ENCODE peak calls at places on chromosomes 5 and 9, in four cellular contexts. One of them, this sample, is unnamed.

GRCh38 chr5:427415-428087 is 15.4 kb upstream of the EXOC3 start:
- DNase-seq in H9: no peak
- DNase-seq in IMR-90: no peak
- DNase-seq in neuronal stem cell: no peak
- DNase-seq in this sample: no peak

GRCh38 chr9:111720170-111720569 is 58.8 kb downstream of the GNG10 start:
- DNase-seq in neuronal stem cell: no peak
- DNase-seq in H9: no peak
- DNase-seq in IMR-90: peak; percentile 7
- DNase-seq in this sample: no peak

GRCh38 chr5:151580858-151581257 is 10.3 kb downstream of the FAT2 start:
- DNase-seq in neuronal stem cell: no peak
- DNase-seq in IMR-90: no peak
- DNase-seq in H9: peak; percentile 59
- DNase-seq in this sample: no peak

GRCh38 chr5:176415240-176416122 is 858 bp downstream of the CLTB start:
- DNase-seq in neuronal stem cell: no peak
- DNase-seq in H9: no peak
- DNase-seq in IMR-90: peak; percentile 49
- DNase-seq in this sample: peak; percentile 90

GRCh38 chr5:78803386-78803785 is 154.8 kb upstream of the LHFPL2 start:
- DNase-seq in IMR-90: no peak
- DNase-seq in H9: no peak
- DNase-seq in neuronal stem cell: no peak
- DNase-seq in this sample: no peak

GRCh38 chr5:16178745-16179372 is 732 bp downstream of the MARCHF11 start:
- DNase-seq in neuronal stem cell: peak; percentile 92
- DNase-seq in H9: peak; percentile 92
- DNase-seq in IMR-90: peak; percentile 43
- DNase-seq in this sample: peak; percentile 83

GRCh38 chr9:109349431-109349846 is 28.6 kb upstream of the EPB41L4B start:
- DNase-seq in IMR-90: peak; percentile 89
- DNase-seq in H9: no peak
- DNase-seq in neuronal stem cell: no peak
- DNase-seq in this sample: no peak

GRCh38 chr5:177600458-177601018 is 606 bp downstream of the B4GALT7 start:
- DNase-seq in neuronal stem cell: no peak
- DNase-seq in H9: no peak
- DNase-seq in IMR-90: peak; percentile 54
- DNase-seq in this sample: peak; percentile 65

GRCh38 chr5:22521521-22521920 is 331.6 kb downstream of the CDH12 start:
- DNase-seq in H9: no peak
- DNase-seq in IMR-90: no peak
- DNase-seq in neuronal stem cell: no peak
- DNase-seq in this sample: no peak

DNA sequence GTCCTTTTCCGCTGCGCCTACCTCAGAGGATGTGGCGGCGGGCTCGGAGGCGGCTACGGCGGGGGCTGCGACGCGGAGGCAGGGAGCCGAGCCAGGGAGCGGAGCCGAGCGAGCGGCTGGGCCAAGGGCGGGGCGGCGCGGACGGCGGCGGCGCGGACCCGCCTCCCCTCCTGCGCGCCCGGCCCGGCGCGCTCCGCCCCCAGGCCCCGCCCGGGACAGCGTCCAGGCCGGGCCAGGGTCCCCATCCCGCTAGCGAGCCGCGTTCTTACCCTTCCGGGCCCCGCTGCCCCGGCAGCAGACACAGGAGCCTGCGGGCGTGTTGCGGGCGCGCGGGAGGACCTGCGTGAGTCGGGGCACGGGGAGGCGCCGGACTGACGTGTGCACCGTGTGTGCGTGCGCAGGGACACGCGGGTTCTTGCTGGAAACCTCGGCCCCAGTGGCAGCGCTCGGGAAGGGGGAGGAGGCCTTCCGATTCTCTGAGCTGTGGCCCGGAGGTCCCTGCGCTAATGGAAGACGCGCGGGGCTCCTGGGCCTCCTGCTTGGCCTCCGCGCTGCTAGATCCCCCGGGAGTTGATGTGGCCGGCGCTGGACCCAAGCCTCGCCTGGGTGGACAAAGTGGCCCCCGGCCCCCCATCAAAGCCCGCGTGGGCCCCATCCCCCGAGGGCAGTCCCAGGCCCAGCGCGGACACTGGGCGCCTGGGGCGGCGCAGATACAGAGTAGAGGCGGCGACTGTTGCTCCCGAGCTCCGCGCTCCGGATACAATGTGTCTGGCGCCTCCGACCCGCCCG is at the start of gene VDAC1:
- DNase-seq in neuronal stem cell: peak; percentile 85
- DNase-seq in H9: peak; percentile 76
- DNase-seq in IMR-90: peak; percentile 88
- DNase-seq in this sample: peak; percentile 86
- H3K14ac ChIP-seq in neuronal stem cell: peak within 1 kb of the TSS; percentile 87
- H3K14ac ChIP-seq in H9: peak within 1 kb of the TSS; percentile 93
- H3K14ac ChIP-seq in IMR-90: peak within 1 kb of the TSS; percentile 93
- H3K14ac ChIP-seq in this sample: peak within 1 kb of the TSS; percentile 92

DNA sequence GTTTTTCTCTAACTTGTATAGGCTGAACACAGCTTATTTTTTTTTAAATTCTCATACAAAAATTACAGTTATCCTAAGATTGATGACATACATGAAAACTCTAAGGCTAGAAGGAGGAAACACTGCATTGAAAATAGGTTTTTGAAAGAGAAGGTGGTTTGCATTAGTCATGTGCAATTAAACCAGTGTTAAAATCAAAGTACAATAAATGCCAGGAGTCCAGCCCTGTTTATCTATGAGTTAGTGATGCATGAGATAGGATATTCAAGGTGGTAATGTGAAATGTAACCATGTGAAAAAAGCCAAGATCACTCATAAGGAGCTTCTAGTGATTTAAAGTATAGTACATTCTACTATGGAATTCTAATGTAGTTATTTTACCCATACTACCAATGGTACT is 444.9 kb upstream of the CYLC2 start:
- DNase-seq in IMR-90: no peak
- DNase-seq in neuronal stem cell: no peak
- DNase-seq in H9: no peak
- DNase-seq in this sample: no peak
- H3K14ac ChIP-seq in IMR-90: no peak overlapping the region
- H3K14ac ChIP-seq in neuronal stem cell: no peak overlapping the region
- H3K14ac ChIP-seq in H9: no peak overlapping the region
- H3K14ac ChIP-seq in this sample: no peak overlapping the region

DNA sequence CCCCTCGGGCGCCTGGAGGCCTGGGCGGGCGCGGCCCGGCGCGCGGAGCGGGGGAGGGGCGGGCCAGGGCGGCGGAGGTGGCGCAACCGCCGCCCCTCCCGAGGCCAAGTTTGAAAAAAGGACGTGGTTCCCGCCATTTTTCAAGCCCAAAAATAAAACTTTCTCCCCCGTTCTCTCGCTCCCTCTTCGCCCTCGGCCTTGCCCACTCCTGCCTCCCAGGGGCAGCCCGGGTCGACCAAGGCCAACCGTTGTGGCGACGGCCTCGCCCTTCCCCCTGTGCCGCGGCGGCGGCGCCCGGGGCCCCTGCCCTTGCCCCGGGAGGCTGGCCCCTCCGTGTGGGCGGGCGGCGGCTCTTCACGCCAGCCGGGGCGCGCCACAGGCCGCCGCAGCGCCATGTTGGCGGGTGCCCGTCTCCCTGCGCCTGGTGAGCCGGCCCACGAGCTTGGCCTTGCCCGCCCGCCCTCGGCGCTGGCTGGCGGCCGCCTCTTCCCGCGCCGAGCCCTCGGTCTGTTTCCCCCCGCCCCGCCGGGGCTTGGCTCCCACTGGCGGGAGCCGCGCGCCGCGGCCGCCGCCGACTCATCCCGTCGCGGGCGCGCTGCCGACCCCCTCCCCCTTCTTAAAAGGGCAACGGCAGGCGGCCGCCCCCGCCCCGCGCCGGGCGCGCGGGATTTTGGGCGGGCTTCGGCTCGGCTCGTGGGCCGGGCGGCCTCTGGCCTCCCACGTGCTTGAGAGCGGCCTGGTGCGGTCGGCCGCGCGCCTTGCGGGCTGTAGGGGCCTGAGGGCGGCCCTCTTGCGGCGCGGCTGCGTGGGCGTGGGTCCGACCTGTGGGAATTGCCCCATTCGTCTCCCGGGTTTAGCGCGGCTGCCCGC is 1.3 kb downstream of the ANP32B start:
- DNase-seq in IMR-90: peak; percentile 78
- DNase-seq in H9: peak; percentile 34
- DNase-seq in neuronal stem cell: peak; percentile 48
- DNase-seq in this sample: peak; percentile 83
- H3K14ac ChIP-seq in IMR-90: peak overlapping the region; percentile 97
- H3K14ac ChIP-seq in H9: peak overlapping the region; percentile 89
- H3K14ac ChIP-seq in neuronal stem cell: peak overlapping the region; percentile 90
- H3K14ac ChIP-seq in this sample: peak overlapping the region; percentile 96

GRCh38 chr9:106862946-106863740 is at the start of gene ZNF462:
- DNase-seq in H9: peak; percentile 55
- DNase-seq in IMR-90: peak; percentile 79
- DNase-seq in neuronal stem cell: peak; percentile 47
- DNase-seq in this sample: peak; percentile 74
- H3K14ac ChIP-seq in H9: peak within 1 kb of the TSS; percentile 76
- H3K14ac ChIP-seq in IMR-90: peak within 1 kb of the TSS; percentile 84
- H3K14ac ChIP-seq in neuronal stem cell: no peak within 1 kb of the TSS
- H3K14ac ChIP-seq in this sample: peak within 1 kb of the TSS; percentile 87

GRCh38 chr9:129177443-129177790 is 644 bp downstream of the IER5L start:
- DNase-seq in neuronal stem cell: no peak
- DNase-seq in H9: no peak
- DNase-seq in IMR-90: no peak
- DNase-seq in this sample: no peak

GRCh38 chr9:129174724-129175514 is 3.1 kb downstream of the IER5L start:
- DNase-seq in IMR-90: peak; percentile 90
- DNase-seq in H9: peak; percentile 63
- DNase-seq in neuronal stem cell: peak; percentile 50
- DNase-seq in this sample: peak; percentile 84

GRCh38 chr9:129176786-129177442 is 1.1 kb downstream of the IER5L start:
- DNase-seq in H9: peak; percentile 51
- DNase-seq in IMR-90: peak; percentile 49
- DNase-seq in neuronal stem cell: no peak
- DNase-seq in this sample: no peak

GRCh38 chr9:129175515-129175824 is 2.6 kb downstream of the IER5L start:
- DNase-seq in IMR-90: no peak
- DNase-seq in H9: no peak
- DNase-seq in neuronal stem cell: peak; percentile 53
- DNase-seq in this sample: no peak

GRCh38 chr9:129175825-129176633 is 2.0 kb downstream of the IER5L start:
- DNase-seq in IMR-90: peak; percentile 88
- DNase-seq in H9: peak; percentile 90
- DNase-seq in neuronal stem cell: peak; percentile 84
- DNase-seq in this sample: peak; percentile 94
- H3K14ac ChIP-seq in IMR-90: peak overlapping the region; percentile 95
- H3K14ac ChIP-seq in H9: no peak overlapping the region
- H3K14ac ChIP-seq in neuronal stem cell: no peak overlapping the region
- H3K14ac ChIP-seq in this sample: peak overlapping the region; percentile 91

DNA sequence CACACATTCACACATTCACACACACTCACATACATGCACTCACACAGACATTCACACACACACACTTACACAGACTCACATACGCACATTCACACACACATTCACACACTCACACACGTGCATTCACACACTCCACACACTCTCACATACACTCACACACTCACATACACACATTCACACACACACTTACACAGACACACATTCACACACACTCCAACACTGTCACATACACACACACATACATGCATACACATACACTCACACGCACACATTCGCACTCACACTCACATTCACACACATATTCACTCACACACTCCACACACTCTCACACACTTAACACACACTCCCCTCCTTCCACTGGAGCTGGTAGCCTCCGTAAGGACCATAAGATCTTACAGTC is 26.2 kb downstream of the CAMK2A start:
- DNase-seq in IMR-90: no peak
- DNase-seq in neuronal stem cell: no peak
- DNase-seq in H9: no peak
- DNase-seq in this sample: no peak
- H3K14ac ChIP-seq in IMR-90: peak overlapping the region; percentile 98
- H3K14ac ChIP-seq in neuronal stem cell: peak overlapping the region; percentile 77
- H3K14ac ChIP-seq in H9: no peak overlapping the region
- H3K14ac ChIP-seq in this sample: no peak overlapping the region

GRCh38 chr9:21993893-21994525 is at the start of gene CDKN2A:
- DNase-seq in neuronal stem cell: no peak
- DNase-seq in H9: peak; percentile 60
- DNase-seq in IMR-90: peak; percentile 31
- DNase-seq in this sample: no peak
- H3K14ac ChIP-seq in neuronal stem cell: no peak within 1 kb of the TSS
- H3K14ac ChIP-seq in H9: no peak within 1 kb of the TSS
- H3K14ac ChIP-seq in IMR-90: peak within 1 kb of the TSS; percentile 89
- H3K14ac ChIP-seq in this sample: peak within 1 kb of the TSS; percentile 51